ENCODE peak calls at places on chromosomes 3 and 15, in ten cellular contexts. S is CD14-positive monocyte; J is activated CD8-positive, alpha-beta T cell treated with anti-CD3 and anti-CD28 coated beads for 36 hours; T is cardiac fibroblast; B is mucosa of descending colon; E is fibroblast of pulmonary artery; W is uterus; I is psoas muscle; L is AG09319; X is endothelial cell. P is an unnamed sample.
A peak's percentile ranks its signal among the peaks of the same experiment; 100 is the strongest.

GRCh38 chr3:15823092-15823491 is 25.3 kb upstream of the ANKRD28 start:
- DNase-seq in S (no peak), J (no peak), T (no peak), B (no peak), E (no peak), W (no peak), I (no peak), L (no peak), X (no peak), P (no peak)

GRCh38 chr3:15647629-15648167 is 46.2 kb downstream of the BTD start:
- DNase-seq in S (peak; percentile 49), J (peak; percentile 86), T (peak; percentile 99), B (peak; percentile 59), E (peak; percentile 97), W (no peak), I (no peak), L (peak; percentile 75), X (no peak), P (no peak)

GRCh38 chr3:14688525-14688924 is 13.6 kb downstream of the C3orf20 start:
- DNase-seq in S (no peak), J (no peak), T (no peak), B (no peak), E (no peak), W (no peak), I (no peak), L (no peak), X (no peak), P (no peak)

GRCh38 chr3:115648559-115648958 is 25.2 kb downstream of the GAP43 start:
- DNase-seq in S (no peak), J (no peak), T (peak; percentile 21), B (no peak), E (no peak), W (no peak), I (no peak), L (no peak), X (no peak), P (no peak)

GRCh38 chr3:171327441-171328174 is 132.6 kb downstream of the TNIK start:
- DNase-seq in S (no peak), J (no peak), T (no peak), B (no peak), E (no peak), W (no peak), I (no peak), L (no peak), X (no peak), P (no peak)

GRCh38 chr3:133887951-133888703 is 7.6 kb downstream of the RAB6B start:
- DNase-seq in S (no peak), J (no peak), T (no peak), B (no peak), E (peak; percentile 14), W (no peak), I (no peak), L (no peak), X (no peak), P (no peak)

GRCh38 chr3:158791259-158791920 is 10.5 kb upstream of the MFSD1 start:
- DNase-seq in S (peak; percentile 49), J (peak; percentile 47), T (peak; percentile 87), B (peak; percentile 32), E (peak; percentile 87), W (no peak), I (no peak), L (no peak), X (peak; percentile 36), P (no peak)

GRCh38 chr3:31533169-31533870 is 595 bp downstream of the STT3B start:
- DNase-seq in S (peak; percentile 60), J (peak; percentile 74), T (peak; percentile 25), B (peak; percentile 69), E (peak; percentile 20), W (peak; percentile 61), I (peak; percentile 64), L (no peak), X (peak; percentile 48), P (no peak)

GRCh38 chr15:39363761-39364586 is 216.9 kb upstream of the THBS1 start:
- DNase-seq in S (no peak), J (no peak), T (peak; percentile 73), B (no peak), E (peak; percentile 49), W (no peak), I (no peak), L (no peak), X (no peak), P (no peak)

GRCh38 chr3:171967932-171968678 is 71.3 kb upstream of the FNDC3B start:
- DNase-seq in S (no peak), J (no peak), T (peak; percentile 84), B (no peak), E (peak; percentile 90), W (no peak), I (no peak), L (peak; percentile 85), X (no peak), P (no peak)

GRCh38 chr15:20348291-20348899 is 193.2 kb downstream of the GOLGA6L6 start:
- DNase-seq in S (no peak), J (no peak), T (no peak), B (no peak), E (no peak), W (no peak), I (no peak), L (no peak), X (no peak), P (no peak)

GRCh38 chr3:64073362-64073761 is 50.1 kb upstream of the PSMD6 start:
- DNase-seq in S (no peak), J (no peak), T (no peak), B (no peak), E (no peak), W (no peak), I (no peak), L (peak; percentile 49), X (no peak), P (no peak)

GRCh38 chr3:25455316-25456232 is 27.5 kb downstream of the RARB start:
- DNase-seq in S (no peak), J (no peak), T (peak; percentile 77), B (no peak), E (peak; percentile 40), W (peak; percentile 49), I (peak; percentile 18), L (no peak), X (no peak), P (no peak)

GRCh38 chr3:193530231-193531165 is 24.2 kb downstream of the ATP13A4 start:
- DNase-seq in S (no peak), J (no peak), T (no peak), B (no peak), E (no peak), W (no peak), I (no peak), L (no peak), X (no peak), P (no peak)

GRCh38 chr3:149077638-149078037 is 8.7 kb downstream of the HLTF start:
- DNase-seq in S (no peak), J (no peak), T (no peak), B (no peak), E (peak; percentile 21), W (no peak), I (no peak), L (no peak), X (no peak), P (no peak)

DNA sequence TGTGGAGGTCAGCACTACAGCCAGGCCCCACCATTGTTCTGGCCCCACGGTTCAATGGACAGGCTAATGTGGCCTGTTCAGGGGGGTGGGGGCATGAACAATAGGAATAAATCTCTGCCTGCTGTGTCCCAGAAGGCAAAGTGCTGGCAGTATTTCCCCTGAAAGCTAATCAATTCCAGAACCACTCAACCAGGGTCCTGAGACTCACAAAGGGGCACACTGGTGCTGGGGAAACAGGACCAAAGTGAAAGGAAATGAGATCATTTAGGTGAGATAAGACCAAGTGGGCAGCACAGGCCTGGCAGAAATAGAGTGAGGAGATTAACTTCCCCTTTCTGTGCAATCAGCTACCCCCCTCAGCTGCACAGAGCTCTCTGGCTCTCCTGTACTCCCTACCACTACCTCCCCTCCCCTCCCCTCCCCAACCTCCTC is 11.5 kb downstream of the CRYGS start:
- DNase-seq in S (no peak), J (peak; percentile 39), T (no peak), B (no peak), E (no peak), W (no peak), I (no peak), L (no peak), X (no peak), P (no peak)
- TF ChIP-seq CTCF in S (no peak), J (no peak), T (no peak), B (no peak), E (no peak), W (no peak), I (no peak), L (no peak), X (no peak), P (no peak)

DNA sequence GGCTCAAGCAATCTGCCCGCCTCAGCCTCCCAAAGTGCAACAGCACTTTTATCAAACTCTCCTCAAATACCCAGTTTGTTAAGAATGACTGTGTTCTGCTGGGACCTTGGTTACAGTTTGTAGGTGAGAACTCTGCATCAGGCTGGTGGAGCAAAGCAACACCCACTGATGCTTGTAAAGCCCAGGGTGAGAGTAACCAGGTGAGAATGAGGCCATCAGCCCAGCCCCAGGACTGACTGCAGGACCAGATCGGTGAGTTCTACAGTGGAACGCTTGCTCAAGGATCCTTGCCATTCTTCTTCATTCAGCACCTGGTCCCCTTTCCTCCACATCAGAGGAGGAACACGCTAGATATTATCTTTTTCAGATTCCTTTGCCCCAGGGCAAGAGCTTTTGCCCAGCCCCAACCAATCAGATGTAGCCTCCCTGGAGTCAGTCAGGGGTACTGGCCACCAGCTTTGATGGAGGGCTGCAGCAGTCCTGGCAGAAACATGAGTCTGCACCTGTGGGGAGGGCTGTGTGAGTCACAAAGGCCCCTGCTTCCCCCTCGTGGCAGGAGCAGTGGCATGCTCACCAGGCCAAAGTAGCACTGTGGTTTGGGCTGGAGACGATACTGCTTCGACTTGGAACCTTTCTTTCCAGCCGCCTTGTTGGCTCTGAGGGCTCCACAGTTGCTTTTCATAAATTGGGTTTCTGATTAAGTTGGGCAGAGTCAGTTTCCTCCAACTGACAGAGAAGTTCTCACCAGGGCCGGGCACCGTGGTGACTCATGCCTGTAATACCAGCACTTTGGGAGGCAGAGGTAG is 3.5 kb upstream of the SHISA5 start:
- DNase-seq in S (peak; percentile 59), J (peak; percentile 88), T (peak; percentile 54), B (peak; percentile 68), E (peak; percentile 60), W (peak; percentile 32), I (peak; percentile 61), L (no peak), X (peak; percentile 55), P (no peak)
- TF ChIP-seq CTCF in S (peak; percentile 45), J (peak; percentile 57), T (peak; percentile 44), B (no peak), E (peak; percentile 47), W (peak; percentile 29), I (peak; percentile 56), L (peak; percentile 46), X (no peak), P (peak; percentile 73)

GRCh38 chr3:28117598-28117997 is 123.8 kb upstream of the CMC1 start:
- DNase-seq in S (no peak), J (no peak), T (no peak), B (no peak), E (no peak), W (no peak), I (no peak), L (no peak), X (no peak), P (no peak)
- TF ChIP-seq CTCF in S (no peak), J (no peak), T (no peak), B (no peak), E (no peak), W (no peak), I (no peak), L (no peak), X (no peak), P (no peak)

DNA sequence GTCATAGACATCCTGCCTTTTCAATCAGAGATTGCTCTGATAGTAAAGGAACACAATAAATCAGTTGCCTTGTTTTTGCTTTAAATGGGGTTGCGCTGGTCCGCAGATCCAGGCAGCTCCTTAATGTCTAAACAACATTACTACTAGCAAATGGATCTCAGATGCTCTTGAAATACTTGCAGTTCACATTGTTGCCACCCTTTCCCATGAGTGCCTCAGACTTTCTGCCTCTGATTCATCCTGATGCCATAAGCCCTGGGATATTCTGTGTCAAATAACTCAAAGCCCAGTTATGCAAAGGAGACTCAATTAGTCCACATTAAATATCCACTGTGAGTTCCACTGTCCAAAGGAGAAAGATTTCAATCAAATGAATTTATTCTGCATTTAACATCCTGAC is 196.7 kb downstream of the PLCH1 start:
- DNase-seq in S (no peak), J (no peak), T (peak; percentile 4), B (no peak), E (no peak), W (no peak), I (no peak), L (peak; percentile 1), X (no peak), P (no peak)
- TF ChIP-seq CTCF in S (no peak), J (no peak), T (no peak), B (no peak), E (no peak), W (no peak), I (no peak), L (no peak), X (no peak), P (no peak)